ENCODE peak calls at places on chromosomes 1 and 21, in five cellular contexts. O is GM04504, T is T-cell, W is AG09319, X is C1 segment of cervical spinal cord. C is an unnamed sample.

GRCh38 chr1:224781800-224782199 is 147.7 kb upstream of the DNAH14 start:
- DNase-seq in O (no peak), T (no peak), W (no peak), X (no peak), C (no peak)

GRCh38 chr1:22953392-22954141 is 19.1 kb downstream of the LACTBL1 start:
- DNase-seq in O (no peak), T (no peak), W (no peak), X (no peak), C (no peak)

GRCh38 chr1:230047114-230047865 is 19.7 kb upstream of the GALNT2 start:
- DNase-seq in O (no peak), T (no peak), W (no peak), X (no peak), C (no peak)

GRCh38 chr1:2430592-2430973 is 18.2 kb upstream of the PEX10 start:
- DNase-seq in O (no peak), T (no peak), W (no peak), X (no peak), C (no peak)

GRCh38 chr21:25329227-25329626 is 278.1 kb downstream of the MRPL39 start:
- DNase-seq in O (peak), T (no peak), W (peak), X (no peak), C (peak)

GRCh38 chr1:65036614-65037180 is 70.3 kb upstream of the JAK1 start:
- DNase-seq in O (no peak), T (no peak), W (no peak), X (no peak), C (peak)

GRCh38 chr1:41540886-41541591 is 56.6 kb upstream of the EDN2 start:
- DNase-seq in O (no peak), T (no peak), W (no peak), X (no peak), C (no peak)

GRCh38 chr1:209879539-209879938 is 51.8 kb downstream of the UTP25 start:
- DNase-seq in O (no peak), T (no peak), W (no peak), X (no peak), C (no peak)

GRCh38 chr1:212557739-212558664 is 50.6 kb upstream of the ATF3 start:
- DNase-seq in O (no peak), T (no peak), W (no peak), X (peak), C (no peak)

GRCh38 chr1:8348777-8349472 is 31.0 kb downstream of the SLC45A1 start:
- DNase-seq in O (no peak), T (peak), W (no peak), X (no peak), C (no peak)

C was measured in BJ.